ENCODE peak calls at places on chromosome 22, in four cellular contexts. U, G, L and M are unnamed samples.

GRCh38 chr22:48752451-48753380 is 1075.0 kb downstream of the BRD1 start:
- DNase-seq in U (no peak), G (no peak), L (no peak), M (no peak)

GRCh38 chr22:19713650-19714319 is 518 bp upstream of the SEPTIN5 start:
- DNase-seq in U (no peak), G (no peak), L (no peak), M (peak; percentile 43)

GRCh38 chr22:30290679-30291333 is 1.5 kb upstream of the CASTOR1 start:
- DNase-seq in U (peak; percentile 70), G (peak; percentile 84), L (no peak), M (peak; percentile 77)

GRCh38 chr22:44821741-44822425 is 69.5 kb downstream of the ARHGAP8 start:
- DNase-seq in U (no peak), G (no peak), L (no peak), M (no peak)

GRCh38 chr22:39873963-39874362 is 19.6 kb downstream of the ENTHD1 start:
- DNase-seq in U (no peak), G (no peak), L (no peak), M (no peak)

GRCh38 chr22:19663821-19664325 is 50.4 kb upstream of the SEPTIN5 start:
- DNase-seq in U (no peak), G (peak; percentile 73), L (no peak), M (peak; percentile 60)

GRCh38 chr22:41305646-41306045 is 4.3 kb downstream of the ZC3H7B start:
- DNase-seq in U (no peak), G (no peak), L (no peak), M (peak; percentile 62)

GRCh38 chr22:42379961-42380537 is 52.2 kb downstream of the NFAM1 start:
- DNase-seq in U (no peak), G (no peak), L (no peak), M (no peak)

GRCh38 chr22:48896766-48897637 is 930.7 kb downstream of the BRD1 start:
- DNase-seq in U (no peak), G (no peak), L (no peak), M (no peak)

GRCh38 chr22:44702479-44703219 is 645 bp downstream of the PRR5 start:
- DNase-seq in U (no peak), G (no peak), L (no peak), M (no peak)

GRCh38 chr22:22721681-22722309 is 77.4 kb downstream of the GGTLC2 start:
- DNase-seq in U (no peak), G (no peak), L (no peak), M (no peak)

GRCh38 chr22:42078469-42079318 is 806 bp upstream of the SMDT1 start:
- DNase-seq in U (peak; percentile 36), G (no peak), L (no peak), M (no peak)

GRCh38 chr22:43007519-43008102 is 7.3 kb downstream of the PACSIN2 start:
- DNase-seq in U (no peak), G (no peak), L (no peak), M (no peak)

DNA sequence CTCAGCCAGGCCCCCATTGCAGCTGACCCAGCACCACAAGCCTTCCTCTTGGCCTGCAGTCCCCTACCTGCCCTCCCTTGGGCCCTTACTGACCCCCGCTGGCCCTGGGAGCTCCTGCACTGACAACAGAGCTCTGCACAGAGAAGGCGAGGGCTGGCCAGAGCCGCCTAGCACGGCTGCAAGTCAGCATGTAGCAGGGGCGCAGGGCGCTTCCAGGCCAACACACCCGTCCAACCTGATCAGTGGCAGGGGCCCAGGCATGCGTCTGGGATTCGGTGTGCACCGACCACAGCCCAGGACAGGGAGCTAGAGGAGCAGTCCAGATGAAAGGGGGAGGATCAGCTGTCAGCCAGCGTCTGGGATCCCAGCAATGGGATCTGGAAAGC is 7.6 kb downstream of the WNT7B start:
- DNase-seq in U (no peak), G (no peak), L (no peak), M (no peak)
- TF ChIP-seq CTCF in U (no peak), G (no peak), L (no peak), M (no peak)

DNA sequence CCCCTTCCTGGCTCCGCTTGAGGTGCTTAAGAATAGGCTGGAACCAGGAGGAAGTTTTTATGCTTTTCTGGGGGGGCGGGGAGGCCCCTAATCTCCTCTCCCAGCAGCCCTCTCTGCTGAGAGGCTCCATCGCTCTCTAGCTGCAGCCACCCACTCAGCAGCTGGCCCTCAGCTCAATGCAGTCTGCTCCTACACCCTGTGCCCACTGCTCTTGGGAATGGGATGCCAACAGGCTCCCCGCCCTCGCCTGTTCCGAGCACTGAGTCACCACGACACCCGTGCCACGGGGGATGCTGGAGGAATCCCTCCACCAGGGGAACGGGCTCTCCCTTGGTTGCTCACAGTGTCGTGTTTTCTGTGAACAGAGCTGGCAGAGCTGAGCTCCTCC is 23.5 kb upstream of the SUSD2 start:
- DNase-seq in U (no peak), G (no peak), L (no peak), M (no peak)
- TF ChIP-seq CTCF in U (no peak), G (no peak), L (no peak), M (no peak)

DNA sequence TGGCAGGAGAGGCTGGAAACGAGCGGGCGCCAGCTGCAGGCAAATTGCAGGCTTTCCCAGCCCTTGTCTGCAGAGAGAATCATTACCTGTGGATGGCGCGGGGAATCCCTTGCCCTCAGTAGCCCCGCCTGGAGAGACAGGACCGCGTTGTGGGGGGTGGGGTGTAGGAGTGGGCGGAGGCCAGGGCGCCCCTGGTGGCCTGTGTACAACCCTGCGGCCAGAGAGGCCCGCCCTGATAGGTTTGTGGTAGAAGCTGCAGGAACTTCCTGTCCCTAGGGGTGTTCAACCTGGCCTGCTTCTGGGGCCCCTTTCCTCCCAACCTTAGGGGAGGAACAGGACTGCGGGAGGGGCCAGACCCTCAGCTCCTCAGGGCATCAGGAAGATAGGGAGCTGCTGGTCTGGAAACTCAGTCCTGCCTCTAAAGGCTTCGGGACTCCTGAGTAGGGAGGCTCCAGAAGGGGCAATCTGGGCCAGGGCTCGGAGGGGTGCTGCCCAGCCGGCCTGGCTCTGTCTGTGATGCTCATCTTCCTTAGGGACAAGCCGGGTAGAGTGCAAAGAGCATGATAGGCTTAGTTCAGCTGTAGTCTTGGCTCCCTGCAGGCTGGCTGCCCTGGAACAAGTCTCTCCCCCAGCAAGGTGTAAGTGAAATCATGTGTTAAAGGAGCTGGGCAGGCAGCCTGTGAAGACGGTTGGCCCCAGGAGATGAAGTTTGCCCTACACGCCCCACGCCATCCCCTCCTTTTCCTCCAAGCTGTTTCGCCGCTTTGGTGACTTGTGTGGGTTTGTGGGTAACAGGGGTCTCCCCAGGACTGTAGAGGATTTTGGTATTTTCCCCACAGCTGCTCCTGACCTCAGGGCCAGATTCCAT is 24.1 kb upstream of the SUSD2 start:
- DNase-seq in U (peak; percentile 53), G (peak; percentile 84), L (peak; percentile 71), M (peak; percentile 88)
- TF ChIP-seq CTCF in U (peak; percentile 83), G (peak; percentile 77), L (peak; percentile 80), M (peak; percentile 67)

DNA sequence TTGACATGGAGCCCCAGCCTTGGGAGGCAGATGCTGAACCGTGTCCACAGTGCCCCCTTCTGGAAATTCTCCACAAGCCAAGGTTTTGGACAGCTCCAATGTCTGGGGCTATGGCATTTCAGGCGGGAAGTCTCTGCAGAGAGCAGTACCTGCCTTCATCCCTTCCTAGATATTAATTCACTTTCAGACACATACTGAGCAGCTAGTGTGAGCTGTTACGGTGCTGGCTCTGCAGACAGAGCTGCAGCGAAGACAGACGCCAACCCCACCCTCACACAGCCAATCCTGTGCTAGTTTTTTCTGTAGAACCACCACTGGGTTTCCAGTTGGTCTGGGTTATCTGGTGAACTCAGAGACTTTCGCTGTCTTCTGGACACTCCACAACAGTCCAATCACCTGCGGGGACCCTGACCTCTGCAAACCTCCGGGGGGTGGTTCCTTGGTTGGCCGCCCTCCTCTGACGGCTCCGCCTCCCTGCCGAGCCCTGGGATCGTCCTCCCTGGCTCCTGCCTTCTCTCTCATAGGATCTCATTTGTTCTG is 9.1 kb downstream of the LMF2 start:
- DNase-seq in U (no peak), G (no peak), L (no peak), M (no peak)
- TF ChIP-seq CTCF in U (peak; percentile 49), G (peak; percentile 17), L (peak; percentile 65), M (peak; percentile 40)

GRCh38 chr22:17999851-18000250 is 24.5 kb downstream of the MICAL3 start:
- DNase-seq in U (no peak), G (no peak), L (no peak), M (no peak)

GRCh38 chr22:17997456-17997855 is 26.9 kb downstream of the MICAL3 start:
- DNase-seq in U (no peak), G (no peak), L (no peak), M (no peak)

GRCh38 chr22:17998913-17999312 is 25.4 kb downstream of the MICAL3 start:
- DNase-seq in U (no peak), G (no peak), L (no peak), M (no peak)

GRCh38 chr22:18000441-18001039 is 23.8 kb downstream of the MICAL3 start:
- DNase-seq in U (no peak), G (no peak), L (no peak), M (peak; percentile 25)

GRCh38 chr22:18001040-18001893 is 23.1 kb downstream of the MICAL3 start:
- DNase-seq in U (peak; percentile 84), G (peak; percentile 90), L (peak; percentile 59), M (peak; percentile 90)
- TF ChIP-seq CTCF in U (peak; percentile 46), G (peak; percentile 34), L (peak; percentile 30), M (peak; percentile 64)

DNA sequence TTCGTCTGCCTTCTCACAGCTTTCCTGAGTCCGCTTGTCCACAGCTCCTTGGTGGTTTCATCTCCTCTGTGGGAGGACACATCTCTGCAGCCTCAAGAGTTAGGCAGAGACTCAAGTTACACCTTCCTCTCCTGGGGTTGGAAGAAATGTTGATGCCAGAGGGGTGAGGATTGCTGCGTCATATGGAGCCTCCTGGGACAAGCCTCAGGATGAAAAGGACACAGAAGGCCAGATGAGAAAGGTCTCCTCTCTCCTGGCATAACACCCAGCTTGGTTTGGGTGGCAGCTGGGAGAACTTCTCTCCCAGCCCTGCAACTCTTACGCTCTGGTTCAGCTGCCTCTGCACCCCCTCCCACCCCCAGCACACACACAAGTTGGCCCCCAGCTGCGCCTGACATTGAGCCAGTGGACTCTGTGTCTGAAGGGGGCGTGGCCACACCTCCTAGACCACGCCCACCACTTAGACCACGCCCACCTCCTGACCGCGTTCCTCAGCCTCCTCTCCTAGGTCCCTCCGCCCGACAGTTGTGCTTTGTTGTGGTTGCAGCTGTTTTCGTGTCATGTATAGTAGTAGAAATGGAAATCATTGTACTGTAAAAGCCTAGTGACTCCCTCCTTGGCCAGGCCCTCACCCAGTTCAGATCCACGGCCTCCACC is 11.7 kb downstream of the RASD2 start:
- DNase-seq in U (no peak), G (no peak), L (no peak), M (no peak)
- TF ChIP-seq CTCF in U (no peak), G (no peak), L (no peak), M (no peak)

DNA sequence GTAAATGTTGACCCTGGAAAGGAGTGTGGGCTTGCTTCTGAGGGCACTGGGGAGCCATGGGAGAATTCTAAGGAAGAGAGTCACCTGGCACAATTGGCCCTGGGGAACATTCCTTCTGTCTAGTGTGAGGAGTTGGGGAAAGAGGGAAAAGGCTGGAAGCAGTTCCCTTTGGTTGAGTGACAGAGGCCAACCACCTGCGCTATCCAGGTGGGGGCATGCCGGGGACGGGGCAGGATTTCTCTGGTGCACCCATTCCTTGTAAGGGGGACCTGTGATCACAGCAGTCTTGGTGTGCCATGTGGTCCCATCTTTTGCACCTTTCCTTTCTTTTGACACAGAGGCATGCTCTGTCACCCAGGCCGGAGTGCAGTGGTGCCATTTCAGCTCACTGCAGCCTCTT is 92.1 kb upstream of the GRK3 start:
- DNase-seq in U (no peak), G (no peak), L (no peak), M (no peak)
- TF ChIP-seq CTCF in U (no peak), G (no peak), L (no peak), M (no peak)